ENCODE peak calls at places on chromosomes 3 and 15, in four cellular contexts. H is GM12865, D is ovary, G is fibroblast of the aortic adventitia. F is an unnamed sample.

GRCh38 chr3:58260261-58260731 is 22.7 kb downstream of the ABHD6 start:
- DNase-seq in H (no peak), D (no peak), G (peak; percentile 37), F (no peak)

GRCh38 chr15:28963711-28964081 is 77.9 kb downstream of the APBA2 start:
- DNase-seq in G (no peak), H (peak; percentile 26), D (no peak), F (no peak)

GRCh38 chr15:36632196-36632595 is 52.8 kb downstream of the CDIN1 start:
- DNase-seq in G (peak; percentile 49), H (no peak), D (no peak), F (no peak)

GRCh38 chr15:80475572-80475971 is 71.4 kb downstream of the ARNT2 start:
- DNase-seq in H (no peak), G (no peak), D (no peak), F (no peak)

GRCh38 chr15:69919816-69920215 is 177.9 kb downstream of the TLE3 start:
- DNase-seq in H (no peak), G (no peak), D (no peak), F (no peak)

GRCh38 chr3:182913889-182914288 is 66.4 kb downstream of the DCUN1D1 start:
- DNase-seq in D (no peak), G (no peak), H (peak; percentile 80), F (no peak)

GRCh38 chr3:189584609-189585008 is 46.6 kb upstream of the TP63 start:
- DNase-seq in G (no peak), H (no peak), D (no peak), F (no peak)

GRCh38 chr3:34132069-34132677 is 333.7 kb downstream of the PDCD6IP start:
- DNase-seq in D (no peak), H (no peak), G (peak; percentile 18), F (no peak)

GRCh38 chr3:44914936-44915335 is 40.5 kb downstream of the TGM4 start:
- DNase-seq in H (no peak), G (no peak), D (no peak), F (no peak)

GRCh38 chr3:154132777-154133375 is 11.7 kb downstream of the ARHGEF26 start:
- DNase-seq in H (no peak), G (peak; percentile 22), D (no peak), F (no peak)

GRCh38 chr15:91948001-91948608 is 94.6 kb downstream of the SLCO3A1 start:
- DNase-seq in H (no peak), D (no peak), G (peak; percentile 73), F (peak; percentile 46)

GRCh38 chr15:95972136-95972553 is 358.4 kb upstream of the NR2F2 start:
- DNase-seq in G (peak; percentile 80), H (peak; percentile 14), D (peak; percentile 73), F (no peak)

GRCh38 chr15:98596131-98596530 is 52.2 kb upstream of the IGF1R start:
- DNase-seq in G (no peak), D (no peak), H (no peak), F (no peak)

GRCh38 chr15:96052154-96052553 is 278.3 kb upstream of the NR2F2 start:
- DNase-seq in H (no peak), G (no peak), D (no peak), F (no peak)

GRCh38 chr3:188036375-188036985 is 117.5 kb upstream of the LPP start:
- DNase-seq in D (no peak), H (no peak), G (no peak), F (peak; percentile 80)

GRCh38 chr15:71451080-71451479 is 335.8 kb downstream of the THSD4 start:
- DNase-seq in G (no peak), H (no peak), D (no peak), F (no peak)

GRCh38 chr3:48244462-48244861 is 3.6 kb downstream of the ZNF589 start:
- DNase-seq in H (no peak), D (no peak), G (no peak), F (no peak)

GRCh38 chr15:78384651-78385050 is 44.5 kb downstream of the CRABP1 start:
- DNase-seq in H (no peak), G (no peak), D (no peak), F (no peak)

GRCh38 chr3:129694228-129694627 is 87.8 kb upstream of the PLXND1 start:
- DNase-seq in G (no peak), D (no peak), H (no peak), F (no peak)

GRCh38 chr15:101307048-101307896 is 12.2 kb upstream of the SNRPA1 start:
- DNase-seq in G (no peak), H (no peak), D (no peak), F (no peak)

GRCh38 chr3:35744419-35744818 is 105.1 kb downstream of the ARPP21 start:
- DNase-seq in D (no peak), H (no peak), G (no peak), F (no peak)

GRCh38 chr3:194561306-194561974 is 71.8 kb downstream of the TMEM44 start:
- DNase-seq in D (no peak), H (no peak), G (peak; percentile 95), F (no peak)

GRCh38 chr15:45794768-45795486 is 160.1 kb downstream of the SQOR start:
- DNase-seq in D (no peak), H (no peak), G (no peak), F (no peak)

GRCh38 chr3:124887177-124887995 is at the start of gene ITGB5:
- DNase-seq in D (peak; percentile 72), G (peak; percentile 67), H (peak; percentile 65), F (peak; percentile 82)

GRCh38 chr15:22951031-22951380 is 29.2 kb downstream of the CYFIP1 start:
- DNase-seq in G (no peak), H (no peak), D (no peak), F (no peak)

GRCh38 chr3:191263365-191263764 is 64.3 kb downstream of the OSTN start:
- DNase-seq in H (no peak), G (no peak), D (no peak), F (no peak)

GRCh38 chr3:159928692-159929091 is 59.9 kb upstream of the IL12A start:
- DNase-seq in G (peak; percentile 94), D (no peak), H (no peak), F (no peak)

GRCh38 chr3:158953131-158953530 is 151.3 kb downstream of the MFSD1 start:
- DNase-seq in G (no peak), H (no peak), D (no peak), F (no peak)

GRCh38 chr3:168512802-168513201 is 417.1 kb upstream of the GOLIM4 start:
- DNase-seq in H (no peak), G (no peak), D (no peak), F (no peak)

GRCh38 chr3:128559486-128560225 is 66.7 kb upstream of the GATA2 start:
- DNase-seq in D (no peak), H (no peak), G (no peak), F (no peak)

GRCh38 chr15:25863968-25864580 is 947 bp upstream of the ATP10A start:
- DNase-seq in H (no peak), G (no peak), D (no peak), F (no peak)

GRCh38 chr3:141875374-141875892 is 1.0 kb upstream of the ATP1B3 start:
- DNase-seq in D (peak; percentile 77), H (peak; percentile 86), G (peak; percentile 75), F (peak; percentile 90)

GRCh38 chr3:38139191-38139590 is 730 bp downstream of the MYD88 start:
- DNase-seq in G (no peak), H (no peak), D (no peak), F (no peak)

GRCh38 chr15:77371850-77372249 is 48.1 kb downstream of the PEAK1 start:
- DNase-seq in H (peak; percentile 1), D (no peak), G (no peak), F (no peak)

GRCh38 chr3:181879926-181880325 is 168.2 kb downstream of the SOX2 start:
- DNase-seq in H (no peak), G (no peak), D (no peak), F (no peak)

GRCh38 chr3:94946683-94947082 is 883.8 kb downstream of the NSUN3 start:
- DNase-seq in H (no peak), G (no peak), D (no peak), F (peak; percentile 32)

GRCh38 chr3:189276481-189277190 is 104.9 kb downstream of the TPRG1 start:
- DNase-seq in H (peak; percentile 32), G (peak; percentile 83), D (no peak), F (no peak)

GRCh38 chr3:59607628-59608027 is 557.8 kb upstream of the CFAP20DC start:
- DNase-seq in H (no peak), G (peak; percentile 11), D (no peak), F (no peak)
- TF ChIP-seq CTCF in H (no peak), G (peak; percentile 4), D (no peak), F (no peak)

GRCh38 chr3:13452490-13453335 is 27.4 kb upstream of the HDAC11 start:
- DNase-seq in D (peak; percentile 13), H (peak; percentile 64), G (peak; percentile 72), F (peak; percentile 49)
- TF ChIP-seq CTCF in D (peak; percentile 53), H (peak; percentile 64), G (peak; percentile 69), F (peak; percentile 39)

GRCh38 chr15:83837946-83838571 is 184.1 kb downstream of the ADAMTSL3 start:
- DNase-seq in H (peak; percentile 27), D (peak; percentile 29), G (no peak), F (peak; percentile 65)
- TF ChIP-seq CTCF in H (peak; percentile 42), D (no peak), G (peak; percentile 47), F (no peak)

DNA sequence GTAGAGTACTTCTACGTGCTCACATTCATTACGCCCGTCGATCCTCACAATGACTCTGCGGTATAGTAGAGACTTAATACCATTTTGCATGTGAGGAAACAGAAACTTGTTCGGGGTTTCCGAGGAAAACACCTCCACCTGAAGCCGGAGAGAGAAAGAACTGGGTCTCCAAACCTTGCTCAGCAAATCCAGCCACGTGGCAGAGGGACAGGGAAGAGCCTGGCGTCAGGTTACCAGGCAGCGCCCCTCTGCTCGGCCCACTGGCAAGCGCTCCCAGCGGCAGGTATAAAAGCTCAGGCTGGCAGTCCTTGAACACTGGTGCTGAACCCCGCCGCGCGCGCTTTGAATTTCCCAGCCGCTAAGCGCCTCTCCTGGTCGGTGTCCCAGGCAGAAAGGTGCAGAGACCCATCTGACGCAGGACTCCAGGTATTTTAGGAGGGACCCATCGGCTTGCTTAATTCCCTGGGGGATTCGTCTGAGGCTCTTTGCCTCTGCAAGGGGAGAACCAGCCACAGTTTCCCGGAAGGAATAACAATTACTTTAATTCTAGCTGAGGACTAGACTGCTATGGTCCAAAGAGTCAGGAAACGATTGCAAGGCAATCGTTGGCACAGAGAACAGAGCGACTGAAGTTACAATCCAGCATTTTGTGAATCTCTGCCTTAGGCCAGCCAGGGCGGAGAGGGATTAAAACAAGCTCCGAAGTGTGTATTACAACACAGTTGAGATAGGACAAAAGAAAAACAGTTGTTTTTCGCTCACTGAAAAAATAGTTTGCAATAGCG is at the start of gene C2CD4A:
- DNase-seq in D (peak; percentile 77), G (peak; percentile 44), H (peak; percentile 40), F (peak; percentile 96)
- TF ChIP-seq CTCF in D (no peak), G (peak; percentile 30), H (no peak), F (no peak)

GRCh38 chr3:27281671-27282150 is 87.5 kb downstream of the NEK10 start:
- DNase-seq in D (no peak), G (no peak), H (no peak), F (no peak)

GRCh38 chr3:27278391-27279055 is 90.7 kb downstream of the NEK10 start:
- DNase-seq in G (no peak), D (no peak), H (no peak), F (no peak)

DNA sequence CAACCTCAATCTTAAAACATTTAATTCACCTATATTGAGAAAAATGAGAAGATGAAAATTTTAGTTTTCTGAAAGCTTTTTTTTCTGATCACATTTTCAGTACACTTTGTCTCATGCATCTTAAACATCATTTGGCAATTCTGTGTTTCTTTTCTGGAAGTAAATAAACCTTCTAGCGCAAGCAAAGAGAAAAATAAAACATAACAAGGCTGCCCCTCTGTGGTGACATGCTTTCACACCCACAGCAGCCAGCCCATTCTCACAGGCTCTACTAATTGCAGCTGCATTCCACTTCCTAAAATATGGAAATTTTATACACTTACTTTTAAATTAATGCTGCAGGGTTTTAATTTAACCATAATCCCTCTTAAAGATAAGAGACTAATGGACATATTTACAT is 90.0 kb downstream of the NEK10 start:
- DNase-seq in D (no peak), H (no peak), G (peak; percentile 22), F (no peak)
- TF ChIP-seq CTCF in D (no peak), H (peak; percentile 1), G (peak; percentile 20), F (no peak)